ENCODE peak calls at places on chromosomes 2 and 18, in six cellular contexts. W, I, Z, G, U and Q are unnamed samples.

GRCh38 chr2:158486970-158487325 is 30.2 kb downstream of the PKP4 start:
- DNase-seq in W (no peak), I (peak; percentile 60), Z (no peak), G (no peak), U (no peak), Q (no peak)

GRCh38 chr2:198127627-198128026 is 323.2 kb downstream of the PLCL1 start:
- DNase-seq in W (peak; percentile 56), I (peak; percentile 71), Z (peak; percentile 80), G (no peak), U (no peak), Q (no peak)

GRCh38 chr18:812673-813404 is 797 bp upstream of the YES1 start:
- DNase-seq in W (no peak), I (peak; percentile 82), Z (peak; percentile 83), G (peak; percentile 73), U (peak; percentile 66), Q (peak; percentile 91)

GRCh38 chr18:36331541-36331971 is 34.0 kb downstream of the FHOD3 start:
- DNase-seq in W (no peak), I (no peak), Z (no peak), G (no peak), U (no peak), Q (peak; percentile 91)

GRCh38 chr2:219417374-219417773 is 803 bp upstream of the DES start:
- DNase-seq in W (no peak), I (no peak), Z (no peak), G (no peak), U (no peak), Q (no peak)

GRCh38 chr2:208373460-208374089 is 33.0 kb upstream of the PTH2R start:
- DNase-seq in W (no peak), I (peak; percentile 54), Z (peak; percentile 68), G (no peak), U (no peak), Q (no peak)

GRCh38 chr18:37665346-37665745 is 99.7 kb upstream of the CELF4 start:
- DNase-seq in W (no peak), I (no peak), Z (no peak), G (no peak), U (no peak), Q (peak; percentile 19)

GRCh38 chr2:99445065-99445464 is 44.8 kb downstream of the REV1 start:
- DNase-seq in W (no peak), I (peak; percentile 71), Z (peak; percentile 62), G (no peak), U (no peak), Q (no peak)

GRCh38 chr2:232460171-232460570 is 4.2 kb downstream of the ALPI start:
- DNase-seq in W (no peak), I (no peak), Z (no peak), G (no peak), U (no peak), Q (no peak)

GRCh38 chr18:78579449-78579848 is 400.2 kb upstream of the SALL3 start:
- DNase-seq in W (no peak), I (no peak), Z (no peak), G (no peak), U (no peak), Q (no peak)

GRCh38 chr2:128641421-128642095 is 322.9 kb upstream of the HS6ST1 start:
- DNase-seq in W (peak; percentile 39), I (no peak), Z (no peak), G (no peak), U (peak; percentile 13), Q (peak; percentile 78)

GRCh38 chr18:56402872-56403516 is 235.4 kb downstream of the TXNL1 start:
- DNase-seq in W (no peak), I (peak; percentile 90), Z (peak; percentile 86), G (no peak), U (no peak), Q (no peak)
- H3K27ac ChIP-seq in W (no peak overlapping the region), I (peak overlapping the region; percentile 65), Z (peak overlapping the region; percentile 7), G (peak overlapping the region; percentile 73), U (peak overlapping the region; percentile 14), Q (peak overlapping the region; percentile 43)

DNA sequence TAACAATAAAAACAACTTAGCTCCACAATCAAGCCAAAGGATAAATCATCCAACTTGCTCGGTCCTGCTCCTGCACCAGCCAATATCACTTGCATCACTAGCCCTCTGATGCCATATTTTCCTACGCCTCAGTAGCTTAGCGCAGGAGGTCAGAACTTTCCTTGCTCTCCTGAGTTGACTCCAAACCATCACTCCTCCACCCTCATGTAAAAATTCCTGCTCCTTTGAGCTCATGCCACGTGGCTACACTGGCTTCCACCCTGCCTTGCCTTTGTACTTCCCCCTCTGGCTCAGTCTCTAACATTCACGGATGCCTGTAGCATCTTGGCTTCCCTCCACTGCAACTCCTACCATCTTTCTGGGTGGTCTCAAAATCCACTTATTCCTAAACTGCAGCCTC is 25.2 kb downstream of the AAK1 start:
- DNase-seq in W (no peak), I (no peak), Z (peak; percentile 25), G (no peak), U (no peak), Q (no peak)
- H3K4me1 ChIP-seq in W (peaks cover 76% of the 10 kb centered on the region), I (peaks cover 19% of the 10 kb centered on the region), Z (no peaks in the 10 kb centered on the region), G (peaks cover 18% of the 10 kb centered on the region), U (peaks cover 82% of the 10 kb centered on the region), Q (peaks cover 55% of the 10 kb centered on the region)

DNA sequence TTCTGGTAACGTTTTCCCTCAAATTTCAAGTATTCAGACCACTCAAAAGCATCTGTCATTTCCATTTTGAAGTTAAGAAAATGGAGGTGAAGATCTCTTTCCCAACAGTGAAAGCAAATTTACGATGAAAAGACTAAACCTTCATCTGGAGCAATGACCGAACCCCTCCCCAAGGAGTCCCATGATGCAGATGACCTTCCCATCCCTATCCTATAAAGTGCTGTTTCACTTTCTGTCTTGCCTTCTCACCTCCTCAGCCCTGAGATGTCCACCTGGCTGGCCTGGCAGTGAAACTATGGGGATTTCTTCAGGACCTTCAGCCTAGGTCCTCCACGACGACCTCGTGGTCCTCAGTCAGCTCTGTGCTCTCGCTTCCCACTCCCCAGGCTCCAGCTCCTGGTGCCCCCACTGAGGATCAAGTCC is 925 bp upstream of the NPC1 start:
- DNase-seq in W (no peak), I (no peak), Z (no peak), G (no peak), U (no peak), Q (no peak)
- H3K4me3 ChIP-seq in W (peak overlapping the region; percentile 99), I (peak overlapping the region; percentile 30), Z (peak overlapping the region; percentile 23), G (no peak overlapping the region), U (peak overlapping the region; percentile 80), Q (peak overlapping the region; percentile 85)

DNA sequence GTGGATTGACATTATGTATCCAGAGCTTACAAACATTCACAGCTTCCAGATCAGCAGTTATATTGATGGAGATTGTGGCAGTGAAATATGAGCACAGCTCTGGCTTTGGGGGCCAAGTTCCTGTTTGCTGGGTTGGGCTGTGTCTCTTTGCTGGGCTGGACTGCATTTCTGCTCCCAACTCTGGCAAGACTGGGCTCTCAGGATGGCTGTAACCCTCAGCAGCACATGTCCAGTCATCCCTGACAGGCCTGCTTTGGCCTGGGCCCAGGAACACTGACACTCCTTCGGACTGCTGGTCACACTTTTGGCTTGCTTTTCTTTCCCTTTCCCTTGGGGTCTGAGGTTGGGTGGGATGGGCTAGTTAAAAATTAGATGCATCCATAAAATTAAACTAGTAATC is 17.9 kb upstream of the VPS4B start:
- DNase-seq in W (no peak), I (peak; percentile 11), Z (no peak), G (no peak), U (no peak), Q (no peak)
- H3K27ac ChIP-seq in W (no peak overlapping the region), I (no peak overlapping the region), Z (no peak overlapping the region), G (peak overlapping the region; percentile 97), U (no peak overlapping the region), Q (no peak overlapping the region)

DNA sequence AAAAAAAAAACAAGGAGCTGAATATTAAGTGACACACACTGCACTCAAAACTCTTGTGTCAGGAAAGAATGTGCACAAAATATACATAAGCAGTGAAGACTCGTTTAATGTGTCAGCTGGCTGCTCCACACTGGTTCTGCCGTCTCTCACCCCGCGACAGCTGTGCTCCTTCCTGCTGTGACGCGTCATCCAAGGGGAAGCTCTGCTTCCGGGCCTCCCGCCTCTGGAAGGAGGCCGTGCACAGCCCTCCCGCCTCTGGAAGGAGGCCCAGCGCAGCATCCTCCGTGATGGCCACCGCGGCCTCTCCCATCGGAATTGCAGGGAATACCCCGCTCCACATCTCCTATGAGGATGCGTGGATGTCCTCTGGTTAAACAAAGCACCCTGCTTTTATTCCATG is 151.0 kb downstream of the HDAC4 start:
- DNase-seq in W (no peak), I (peak; percentile 93), Z (peak; percentile 89), G (no peak), U (peak; percentile 51), Q (no peak)
- H3K4me1 ChIP-seq in W (peaks cover 35% of the 10 kb centered on the region), I (peaks cover 13% of the 10 kb centered on the region), Z (peaks cover 4% of the 10 kb centered on the region), G (no peaks in the 10 kb centered on the region), U (peaks cover 73% of the 10 kb centered on the region), Q (peaks cover 37% of the 10 kb centered on the region)

DNA sequence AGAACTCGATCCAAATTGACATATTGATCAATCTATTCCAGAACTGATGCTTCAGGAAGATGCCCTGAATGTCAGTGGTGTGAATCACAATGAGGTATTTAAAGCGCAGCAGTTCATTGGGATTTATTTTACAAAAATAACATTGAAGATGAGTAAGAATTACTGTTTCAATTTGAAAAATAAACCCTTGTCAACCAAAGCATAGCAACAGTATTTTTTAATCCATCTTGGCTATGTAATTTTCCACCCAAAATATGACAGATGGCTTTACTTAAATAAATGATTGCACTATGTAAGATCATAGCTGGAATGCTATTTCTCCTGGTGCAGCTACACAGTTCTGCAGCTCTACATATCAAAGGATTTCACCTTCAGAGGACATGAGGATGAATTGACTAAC is 398.2 kb upstream of the CDH20 start:
- DNase-seq in W (no peak), I (no peak), Z (peak; percentile 28), G (no peak), U (no peak), Q (no peak)
- H3K4me3 ChIP-seq in W (no peak overlapping the region), I (no peak overlapping the region), Z (no peak overlapping the region), G (no peak overlapping the region), U (no peak overlapping the region), Q (no peak overlapping the region)

DNA sequence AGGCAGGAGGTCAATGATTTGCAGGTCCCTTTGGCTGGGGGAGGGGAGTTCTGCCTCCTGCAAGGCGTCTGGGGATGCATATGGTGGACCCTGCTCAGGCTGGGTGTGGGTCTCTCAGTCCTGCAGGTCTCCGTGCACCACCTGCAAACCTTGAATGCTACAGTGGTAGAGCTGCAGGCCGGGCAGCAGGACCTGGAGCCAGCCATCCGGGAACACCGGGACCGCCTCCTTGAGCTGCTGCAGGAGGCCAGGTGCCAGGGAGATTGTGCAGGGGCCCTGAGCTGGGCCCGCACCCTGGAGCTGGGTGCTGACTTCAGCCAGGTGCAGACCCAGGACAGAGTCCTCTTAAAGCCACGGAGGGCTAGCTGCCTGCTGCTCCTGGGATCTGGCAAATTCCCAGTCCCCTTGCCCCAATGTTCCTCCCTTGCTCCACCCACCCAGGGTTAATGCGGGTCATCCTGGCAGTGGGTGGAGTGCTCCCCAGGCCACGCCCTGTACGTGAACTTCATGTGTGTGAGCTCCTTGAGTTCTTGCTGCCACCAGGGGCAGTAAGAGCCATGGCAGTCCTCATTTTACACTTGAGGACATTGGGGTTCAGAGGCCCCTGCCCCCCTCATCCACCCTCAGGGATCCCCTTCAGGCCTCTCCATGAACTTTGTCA is 3.1 kb downstream of the PROM2 start:
- DNase-seq in W (no peak), I (no peak), Z (no peak), G (peak; percentile 66), U (peak; percentile 79), Q (no peak)
- H3K27ac ChIP-seq in W (no peak overlapping the region), I (no peak overlapping the region), Z (no peak overlapping the region), G (peak overlapping the region; percentile 75), U (peak overlapping the region; percentile 86), Q (peak overlapping the region; percentile 62)

GRCh38 chr2:9690716-9691498 is 60.1 kb upstream of the YWHAQ start:
- DNase-seq in W (no peak), I (no peak), Z (no peak), G (no peak), U (no peak), Q (no peak)
- H3K4me1 ChIP-seq in W (no peaks in the 10 kb centered on the region), I (no peaks in the 10 kb centered on the region), Z (peaks cover 7% of the 10 kb centered on the region), G (peaks cover 8% of the 10 kb centered on the region), U (peaks cover 10% of the 10 kb centered on the region), Q (peaks cover 15% of the 10 kb centered on the region)